ENCODE peak calls at places on chromosomes 6 and 20, in four cellular contexts. D is cardiac fibroblast, V is adrenal gland, Q is HFF-Myc. H is an unnamed sample.

GRCh38 chr6:35092362-35093117 is 48.6 kb downstream of the TCP11 start:
- DNase-seq in V (peak; percentile 53), D (peak; percentile 64), Q (peak; percentile 46), H (no peak)

GRCh38 chr6:30321692-30322388 is 4.9 kb upstream of the TRIM39 start:
- DNase-seq in Q (no peak), D (peak; percentile 16), V (no peak), H (no peak)

GRCh38 chr6:14447240-14447639 is 329.7 kb downstream of the CD83 start:
- DNase-seq in Q (no peak), V (no peak), D (no peak), H (no peak)

GRCh38 chr6:50602191-50602810 is 111.0 kb upstream of the TFAP2D start:
- DNase-seq in D (peak; percentile 41), V (no peak), Q (no peak), H (peak; percentile 12)

GRCh38 chr20:46226602-46227001 is 81.7 kb downstream of the CDH22 start:
- DNase-seq in Q (no peak), D (peak; percentile 3), V (no peak), H (no peak)

GRCh38 chr20:33518071-33518470 is 28.2 kb downstream of the CBFA2T2 start:
- DNase-seq in Q (peak; percentile 32), D (peak; percentile 66), V (no peak), H (no peak)

GRCh38 chr20:31972481-31973386 is 4.8 kb downstream of the XKR7 start:
- DNase-seq in Q (no peak), D (no peak), V (no peak), H (no peak)

GRCh38 chr6:77650098-77650663 is 2.7 kb upstream of the MEI4 start:
- DNase-seq in V (peak; percentile 79), Q (no peak), D (peak; percentile 1), H (peak; percentile 25)

GRCh38 chr6:142845624-142846458 is 99.1 kb downstream of the HIVEP2 start:
- DNase-seq in D (peak; percentile 94), Q (peak; percentile 35), V (peak; percentile 96), H (peak; percentile 93)
- TF ChIP-seq CTCF in D (no peak), Q (no peak), V (peak; percentile 8), H (peak; percentile 34)

GRCh38 chr6:151680846-151681425 is 126.5 kb upstream of the ESR1 start:
- DNase-seq in V (no peak), Q (no peak), D (no peak), H (no peak)

GRCh38 chr6:151682251-151682650 is 125.2 kb upstream of the ESR1 start:
- DNase-seq in Q (no peak), D (no peak), V (no peak), H (no peak)

GRCh38 chr6:151683381-151683780 is 124.1 kb upstream of the ESR1 start:
- DNase-seq in Q (no peak), D (no peak), V (no peak), H (no peak)

GRCh38 chr6:151681426-151682059 is 125.9 kb upstream of the ESR1 start:
- DNase-seq in Q (peak; percentile 31), V (no peak), D (peak; percentile 50), H (no peak)

DNA sequence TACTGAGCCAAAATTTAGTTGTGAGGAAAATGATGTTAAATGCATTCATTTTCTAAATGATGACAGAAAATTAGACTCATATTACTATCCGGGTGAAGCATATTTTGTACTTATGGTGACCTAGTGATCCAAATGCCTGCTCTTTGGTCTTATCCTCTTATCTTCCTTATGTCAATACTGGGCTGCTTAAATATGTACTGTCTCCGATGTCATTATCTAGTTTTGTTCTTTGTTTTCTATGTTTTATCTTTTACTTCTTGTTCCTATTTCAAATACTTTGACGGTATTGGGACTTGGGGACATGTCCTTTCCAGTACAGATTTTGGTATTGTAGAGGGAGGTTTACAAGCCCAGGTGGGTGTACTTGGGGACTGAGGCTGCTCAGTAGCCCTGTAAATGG is 124.6 kb upstream of the ESR1 start:
- DNase-seq in D (no peak), V (no peak), Q (no peak), H (no peak)
- H3K4me3 ChIP-seq in D (no peak overlapping the region), V (no peak overlapping the region), Q (no peak overlapping the region), H (no peak overlapping the region)

DNA sequence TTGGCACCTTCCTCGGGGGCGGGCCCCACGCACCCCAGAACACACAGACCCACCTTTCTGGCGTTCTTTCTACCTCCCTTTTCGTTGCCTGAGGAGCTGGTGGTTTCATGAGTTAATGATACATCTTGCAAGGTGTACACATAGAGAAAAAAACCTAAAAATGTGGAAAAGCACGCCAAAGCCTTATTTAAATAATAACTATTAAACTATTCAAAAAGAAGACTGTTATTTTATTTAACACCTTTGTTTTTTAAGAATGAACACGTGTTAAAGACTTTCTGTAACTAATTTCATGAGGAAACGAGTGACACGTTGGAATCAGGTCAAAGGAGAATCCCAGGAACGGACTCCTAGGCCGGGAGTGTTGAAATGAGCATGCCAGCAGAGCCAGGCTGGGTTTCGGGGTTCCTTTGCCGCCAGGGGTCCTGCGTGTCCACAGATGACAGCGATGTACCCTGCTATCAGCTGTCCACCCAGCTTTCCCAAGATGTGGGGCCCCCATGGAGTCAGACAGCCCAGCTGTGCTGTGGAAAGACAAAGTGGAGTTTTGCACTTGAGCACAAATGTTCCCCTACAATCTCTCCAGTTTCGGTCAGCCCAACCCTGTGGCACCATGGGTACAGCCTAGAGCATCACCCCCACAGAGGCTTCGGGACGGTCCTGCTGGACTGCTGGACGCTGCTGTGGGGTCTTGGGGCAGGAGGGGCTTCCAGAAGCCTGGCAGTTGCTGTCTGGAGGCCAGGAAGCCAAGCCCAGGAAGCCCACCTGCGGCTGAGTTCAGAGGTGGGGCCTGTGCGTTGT is 16.1 kb downstream of the SLC17A9 start:
- DNase-seq in Q (no peak), V (no peak), D (no peak), H (no peak)
- TF ChIP-seq CTCF in Q (no peak), V (no peak), D (no peak), H (no peak)

GRCh38 chr6:134073156-134073555 is 20.7 kb upstream of the SLC2A12 start:
- DNase-seq in V (no peak), Q (no peak), D (no peak), H (no peak)
- H3K4me3 ChIP-seq in V (no peak overlapping the region), Q (no peak overlapping the region), D (no peak overlapping the region), H (no peak overlapping the region)